ENCODE peak calls at places on chromosomes 12 and 14, in ten cellular contexts. One of them, this sample, is unnamed.
A peak's percentile ranks its signal among the peaks of the same experiment; 100 is the strongest.

GRCh38 chr12:102955926-102956737 is 1.3 kb upstream of the ASCL1 start:
- DNase-seq in aorta: peak; percentile 67
- DNase-seq in left lung: peak; percentile 75
- DNase-seq in tibial artery: no peak
- DNase-seq in mesendoderm: no peak
- DNase-seq in heart right ventricle: no peak
- DNase-seq in adipocyte: no peak
- DNase-seq in sigmoid colon: no peak
- DNase-seq in HAP-1: no peak
- DNase-seq in tibial nerve: no peak
- DNase-seq in this sample: no peak

GRCh38 chr14:36281309-36281708 is 39.1 kb downstream of the MBIP start:
- DNase-seq in adipocyte: no peak
- DNase-seq in sigmoid colon: no peak
- DNase-seq in aorta: no peak
- DNase-seq in left lung: no peak
- DNase-seq in mesendoderm: peak; percentile 76
- DNase-seq in HAP-1: peak; percentile 55
- DNase-seq in tibial nerve: no peak
- DNase-seq in tibial artery: no peak
- DNase-seq in heart right ventricle: no peak
- DNase-seq in this sample: peak; percentile 48

GRCh38 chr14:36367985-36368774 is 47.7 kb upstream of the MBIP start:
- DNase-seq in mesendoderm: no peak
- DNase-seq in tibial artery: no peak
- DNase-seq in adipocyte: no peak
- DNase-seq in aorta: no peak
- DNase-seq in sigmoid colon: no peak
- DNase-seq in HAP-1: no peak
- DNase-seq in left lung: no peak
- DNase-seq in tibial nerve: no peak
- DNase-seq in heart right ventricle: no peak
- DNase-seq in this sample: no peak

GRCh38 chr12:12784911-12785814 is at the start of gene APOLD1:
- DNase-seq in HAP-1: no peak
- DNase-seq in aorta: peak; percentile 83
- DNase-seq in adipocyte: no peak
- DNase-seq in mesendoderm: peak; percentile 82
- DNase-seq in left lung: no peak
- DNase-seq in tibial nerve: peak; percentile 33
- DNase-seq in heart right ventricle: peak; percentile 84
- DNase-seq in sigmoid colon: peak; percentile 68
- DNase-seq in tibial artery: peak; percentile 87
- DNase-seq in this sample: no peak

GRCh38 chr12:45728625-45729232 is 777 bp upstream of the ARID2 start:
- DNase-seq in adipocyte: peak; percentile 98
- DNase-seq in sigmoid colon: peak; percentile 98
- DNase-seq in heart right ventricle: peak; percentile 98
- DNase-seq in left lung: peak; percentile 99
- DNase-seq in HAP-1: peak; percentile 98
- DNase-seq in tibial nerve: peak; percentile 90
- DNase-seq in aorta: peak; percentile 98
- DNase-seq in mesendoderm: peak; percentile 98
- DNase-seq in tibial artery: peak; percentile 98
- DNase-seq in this sample: peak; percentile 72

GRCh38 chr12:93860659-93861373 is 183.6 kb downstream of the CRADD start:
- DNase-seq in left lung: no peak
- DNase-seq in mesendoderm: no peak
- DNase-seq in heart right ventricle: no peak
- DNase-seq in HAP-1: no peak
- DNase-seq in adipocyte: no peak
- DNase-seq in aorta: no peak
- DNase-seq in tibial artery: no peak
- DNase-seq in sigmoid colon: no peak
- DNase-seq in tibial nerve: peak; percentile 2
- DNase-seq in this sample: no peak

GRCh38 chr12:6372403-6373003 is 2.9 kb downstream of the SCNN1A start:
- DNase-seq in adipocyte: peak; percentile 80
- DNase-seq in mesendoderm: peak; percentile 50
- DNase-seq in HAP-1: peak; percentile 36
- DNase-seq in sigmoid colon: peak; percentile 67
- DNase-seq in left lung: no peak
- DNase-seq in tibial nerve: peak; percentile 52
- DNase-seq in tibial artery: no peak
- DNase-seq in heart right ventricle: no peak
- DNase-seq in aorta: peak; percentile 61
- DNase-seq in this sample: no peak

GRCh38 chr12:45730116-45730841 is 773 bp downstream of the ARID2 start:
- DNase-seq in sigmoid colon: peak; percentile 70
- DNase-seq in adipocyte: peak; percentile 73
- DNase-seq in tibial artery: peak; percentile 69
- DNase-seq in aorta: peak; percentile 83
- DNase-seq in tibial nerve: peak; percentile 32
- DNase-seq in left lung: peak; percentile 87
- DNase-seq in HAP-1: peak; percentile 51
- DNase-seq in heart right ventricle: peak; percentile 33
- DNase-seq in mesendoderm: peak; percentile 74
- DNase-seq in this sample: no peak

GRCh38 chr14:96762650-96763049 is 34.5 kb upstream of the VRK1 start:
- DNase-seq in mesendoderm: peak; percentile 92
- DNase-seq in HAP-1: peak; percentile 53
- DNase-seq in heart right ventricle: no peak
- DNase-seq in sigmoid colon: no peak
- DNase-seq in adipocyte: peak; percentile 48
- DNase-seq in tibial artery: no peak
- DNase-seq in aorta: no peak
- DNase-seq in left lung: no peak
- DNase-seq in tibial nerve: no peak
- DNase-seq in this sample: peak; percentile 75

GRCh38 chr14:104844306-104845032 is 20.6 kb upstream of the CEP170B start:
- DNase-seq in mesendoderm: peak; percentile 72
- DNase-seq in heart right ventricle: no peak
- DNase-seq in aorta: peak; percentile 77
- DNase-seq in tibial artery: peak; percentile 46
- DNase-seq in tibial nerve: no peak
- DNase-seq in sigmoid colon: peak; percentile 61
- DNase-seq in HAP-1: no peak
- DNase-seq in adipocyte: no peak
- DNase-seq in left lung: peak; percentile 70
- DNase-seq in this sample: no peak

GRCh38 chr14:59240356-59240755 is 51.9 kb downstream of the DAAM1 start:
- DNase-seq in aorta: no peak
- DNase-seq in heart right ventricle: no peak
- DNase-seq in mesendoderm: no peak
- DNase-seq in left lung: no peak
- DNase-seq in tibial nerve: no peak
- DNase-seq in tibial artery: no peak
- DNase-seq in sigmoid colon: no peak
- DNase-seq in HAP-1: no peak
- DNase-seq in adipocyte: no peak
- DNase-seq in this sample: no peak

GRCh38 chr14:59236195-59236594 is 47.7 kb downstream of the DAAM1 start:
- DNase-seq in sigmoid colon: peak; percentile 76
- DNase-seq in tibial nerve: no peak
- DNase-seq in heart right ventricle: no peak
- DNase-seq in HAP-1: no peak
- DNase-seq in left lung: no peak
- DNase-seq in adipocyte: no peak
- DNase-seq in tibial artery: no peak
- DNase-seq in mesendoderm: no peak
- DNase-seq in aorta: no peak
- DNase-seq in this sample: no peak

GRCh38 chr14:59243174-59243573 is 54.7 kb downstream of the DAAM1 start:
- DNase-seq in tibial artery: no peak
- DNase-seq in tibial nerve: no peak
- DNase-seq in heart right ventricle: no peak
- DNase-seq in left lung: no peak
- DNase-seq in aorta: no peak
- DNase-seq in sigmoid colon: no peak
- DNase-seq in adipocyte: no peak
- DNase-seq in HAP-1: no peak
- DNase-seq in mesendoderm: no peak
- DNase-seq in this sample: no peak

GRCh38 chr14:59239030-59239429 is 50.6 kb downstream of the DAAM1 start:
- DNase-seq in aorta: no peak
- DNase-seq in tibial nerve: no peak
- DNase-seq in sigmoid colon: no peak
- DNase-seq in adipocyte: no peak
- DNase-seq in mesendoderm: no peak
- DNase-seq in heart right ventricle: no peak
- DNase-seq in HAP-1: no peak
- DNase-seq in left lung: no peak
- DNase-seq in tibial artery: no peak
- DNase-seq in this sample: no peak

DNA sequence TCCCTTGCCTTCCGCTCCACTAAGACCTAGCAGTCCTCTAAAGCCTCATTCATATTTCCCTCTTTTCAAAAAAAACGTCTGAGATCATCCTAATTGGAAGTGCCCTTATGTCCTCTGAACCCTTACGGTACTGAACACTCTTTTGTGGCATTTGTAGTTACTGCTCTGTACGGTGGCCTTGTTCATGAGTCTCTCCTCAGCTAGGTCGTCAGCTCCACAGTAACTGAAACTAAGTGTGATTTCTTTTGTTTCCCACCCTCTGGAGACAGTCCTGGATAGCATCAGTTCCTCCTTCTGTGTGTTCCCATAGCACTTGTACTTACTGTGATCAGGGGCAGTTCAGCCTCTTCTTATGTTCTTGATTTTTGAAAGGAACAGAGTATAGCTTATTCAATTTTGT is 49.8 kb downstream of the DAAM1 start:
- DNase-seq in aorta: no peak
- DNase-seq in HAP-1: no peak
- DNase-seq in adipocyte: no peak
- DNase-seq in tibial nerve: no peak
- DNase-seq in left lung: no peak
- DNase-seq in heart right ventricle: no peak
- DNase-seq in sigmoid colon: no peak
- DNase-seq in mesendoderm: no peak
- DNase-seq in tibial artery: no peak
- DNase-seq in this sample: no peak
- H3K4me1 ChIP-seq in aorta: peaks cover 12% of the 10 kb centered on the region
- H3K4me1 ChIP-seq in HAP-1: peaks cover 3% of the 10 kb centered on the region
- H3K4me1 ChIP-seq in adipocyte: peaks cover 9% of the 10 kb centered on the region
- H3K4me1 ChIP-seq in tibial nerve: no peaks in the 10 kb centered on the region
- H3K4me1 ChIP-seq in left lung: no peaks in the 10 kb centered on the region
- H3K4me1 ChIP-seq in heart right ventricle: peaks cover 73% of the 10 kb centered on the region
- H3K4me1 ChIP-seq in sigmoid colon: peaks cover 49% of the 10 kb centered on the region
- H3K4me1 ChIP-seq in mesendoderm: no peaks in the 10 kb centered on the region
- H3K4me1 ChIP-seq in tibial artery: peaks cover 7% of the 10 kb centered on the region
- H3K4me1 ChIP-seq in this sample: peaks cover 2% of the 10 kb centered on the region

DNA sequence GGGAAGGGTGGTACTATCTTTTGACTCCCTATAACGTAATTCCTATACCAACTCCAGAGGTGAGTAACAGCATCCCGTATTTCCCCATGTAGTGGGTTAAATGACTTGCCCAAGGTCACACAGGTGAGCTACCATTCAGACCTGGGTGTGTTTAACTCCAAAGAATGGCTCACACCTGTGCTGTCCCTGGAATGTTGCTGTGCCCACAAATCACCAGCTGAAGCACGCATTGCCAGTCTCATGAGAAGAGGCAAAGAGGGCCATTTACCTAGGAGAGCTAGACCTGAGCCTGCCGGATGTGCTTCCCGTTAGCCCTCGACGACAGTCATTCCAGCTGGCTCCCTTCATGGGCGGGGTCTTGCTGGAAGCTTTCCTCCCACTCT is 106.7 kb upstream of the VASH1 start:
- DNase-seq in adipocyte: no peak
- DNase-seq in HAP-1: no peak
- DNase-seq in tibial nerve: no peak
- DNase-seq in sigmoid colon: no peak
- DNase-seq in aorta: no peak
- DNase-seq in left lung: no peak
- DNase-seq in mesendoderm: no peak
- DNase-seq in tibial artery: no peak
- DNase-seq in heart right ventricle: no peak
- DNase-seq in this sample: no peak
- H3K27me3 ChIP-seq in adipocyte: peaks cover 58% of the 10 kb centered on the region
- H3K27me3 ChIP-seq in HAP-1: peaks cover 9% of the 10 kb centered on the region
- H3K27me3 ChIP-seq in tibial nerve: no peaks in the 10 kb centered on the region
- H3K27me3 ChIP-seq in sigmoid colon: peaks cover 17% of the 10 kb centered on the region
- H3K27me3 ChIP-seq in aorta: no peaks in the 10 kb centered on the region
- H3K27me3 ChIP-seq in left lung: no peaks in the 10 kb centered on the region
- H3K27me3 ChIP-seq in mesendoderm: no peaks in the 10 kb centered on the region
- H3K27me3 ChIP-seq in tibial artery: no peaks in the 10 kb centered on the region
- H3K27me3 ChIP-seq in heart right ventricle: no peaks in the 10 kb centered on the region
- H3K27me3 ChIP-seq in this sample: no peaks in the 10 kb centered on the region

GRCh38 chr14:69767369-69767999 is 542 bp downstream of the SRSF5 start:
- DNase-seq in tibial artery: peak; percentile 94
- DNase-seq in mesendoderm: peak; percentile 96
- DNase-seq in left lung: peak; percentile 98
- DNase-seq in tibial nerve: peak; percentile 75
- DNase-seq in HAP-1: peak; percentile 92
- DNase-seq in aorta: peak; percentile 97
- DNase-seq in sigmoid colon: peak; percentile 94
- DNase-seq in heart right ventricle: peak; percentile 91
- DNase-seq in adipocyte: peak; percentile 96
- DNase-seq in this sample: peak; percentile 64

GRCh38 chr14:69768873-69769272 is 1.9 kb downstream of the SRSF5 start:
- DNase-seq in heart right ventricle: no peak
- DNase-seq in aorta: no peak
- DNase-seq in left lung: no peak
- DNase-seq in sigmoid colon: no peak
- DNase-seq in adipocyte: no peak
- DNase-seq in HAP-1: no peak
- DNase-seq in tibial nerve: no peak
- DNase-seq in tibial artery: no peak
- DNase-seq in mesendoderm: no peak
- DNase-seq in this sample: no peak

GRCh38 chr14:69763761-69764510 is 3.0 kb upstream of the SRSF5 start:
- DNase-seq in adipocyte: no peak
- DNase-seq in tibial artery: no peak
- DNase-seq in heart right ventricle: no peak
- DNase-seq in HAP-1: no peak
- DNase-seq in left lung: no peak
- DNase-seq in mesendoderm: no peak
- DNase-seq in sigmoid colon: no peak
- DNase-seq in aorta: no peak
- DNase-seq in tibial nerve: no peak
- DNase-seq in this sample: no peak

GRCh38 chr14:69769623-69770022 is 2.7 kb downstream of the SRSF5 start:
- DNase-seq in mesendoderm: no peak
- DNase-seq in tibial nerve: no peak
- DNase-seq in aorta: no peak
- DNase-seq in tibial artery: no peak
- DNase-seq in HAP-1: no peak
- DNase-seq in adipocyte: no peak
- DNase-seq in left lung: no peak
- DNase-seq in sigmoid colon: no peak
- DNase-seq in heart right ventricle: no peak
- DNase-seq in this sample: no peak

GRCh38 chr14:69766984-69767368 is at the start of gene SRSF5:
- DNase-seq in heart right ventricle: peak; percentile 97
- DNase-seq in adipocyte: peak; percentile 99
- DNase-seq in HAP-1: peak; percentile 94
- DNase-seq in mesendoderm: peak; percentile 99
- DNase-seq in left lung: peak; percentile 98
- DNase-seq in sigmoid colon: peak; percentile 99
- DNase-seq in tibial nerve: peak; percentile 94
- DNase-seq in aorta: peak; percentile 98
- DNase-seq in tibial artery: peak; percentile 98
- DNase-seq in this sample: peak; percentile 93
- H3K4me1 ChIP-seq in heart right ventricle: peaks cover 49% of the 10 kb centered on the region
- H3K4me1 ChIP-seq in adipocyte: peaks cover 31% of the 10 kb centered on the region
- H3K4me1 ChIP-seq in HAP-1: peaks cover 3% of the 10 kb centered on the region
- H3K4me1 ChIP-seq in mesendoderm: peaks cover 4% of the 10 kb centered on the region
- H3K4me1 ChIP-seq in left lung: peaks cover 14% of the 10 kb centered on the region
- H3K4me1 ChIP-seq in sigmoid colon: peaks cover 37% of the 10 kb centered on the region
- H3K4me1 ChIP-seq in tibial nerve: peaks cover 32% of the 10 kb centered on the region
- H3K4me1 ChIP-seq in aorta: peaks cover 5% of the 10 kb centered on the region
- H3K4me1 ChIP-seq in tibial artery: peaks cover 33% of the 10 kb centered on the region
- H3K4me1 ChIP-seq in this sample: no peaks in the 10 kb centered on the region

GRCh38 chr12:1819050-1819449 is 1.3 kb upstream of the LRTM2 start:
- DNase-seq in mesendoderm: no peak
- DNase-seq in aorta: no peak
- DNase-seq in heart right ventricle: no peak
- DNase-seq in tibial nerve: no peak
- DNase-seq in left lung: no peak
- DNase-seq in tibial artery: no peak
- DNase-seq in adipocyte: no peak
- DNase-seq in sigmoid colon: no peak
- DNase-seq in HAP-1: no peak
- DNase-seq in this sample: no peak
- H3K27me3 ChIP-seq in mesendoderm: peaks cover 18% of the 10 kb centered on the region
- H3K27me3 ChIP-seq in aorta: no peaks in the 10 kb centered on the region
- H3K27me3 ChIP-seq in heart right ventricle: peaks cover 75% of the 10 kb centered on the region
- H3K27me3 ChIP-seq in tibial nerve: no peaks in the 10 kb centered on the region
- H3K27me3 ChIP-seq in left lung: peaks cover 76% of the 10 kb centered on the region
- H3K27me3 ChIP-seq in tibial artery: peaks cover 51% of the 10 kb centered on the region
- H3K27me3 ChIP-seq in adipocyte: peaks cover 60% of the 10 kb centered on the region
- H3K27me3 ChIP-seq in sigmoid colon: peaks cover 41% of the 10 kb centered on the region
- H3K27me3 ChIP-seq in HAP-1: no peaks in the 10 kb centered on the region
- H3K27me3 ChIP-seq in this sample: peaks cover 18% of the 10 kb centered on the region